ENCODE peak calls at places on chromosomes 2 and 18, in six cellular contexts. W, J, Z, D, E and C are unnamed samples.

GRCh38 chr2:108593547-108594098 is 59.4 kb downstream of the LIMS1 start:
- DNase-seq in W (no peak), J (no peak), Z (no peak), D (no peak), E (peak), C (peak)

GRCh38 chr18:55869547-55869946 is 281.6 kb upstream of the TCF4 start:
- DNase-seq in W (no peak), J (no peak), Z (no peak), D (no peak), E (peak), C (no peak)

GRCh38 chr2:239690651-239691631 is 290.1 kb upstream of the HDAC4 start:
- DNase-seq in W (peak), J (no peak), Z (peak), D (no peak), E (no peak), C (no peak)

GRCh38 chr2:226578879-226579278 is 220.7 kb downstream of the IRS1 start:
- DNase-seq in W (no peak), J (no peak), Z (no peak), D (no peak), E (no peak), C (peak)

GRCh38 chr2:231545105-231545902 is 15.1 kb upstream of the NMUR1 start:
- DNase-seq in W (peak), J (no peak), Z (no peak), D (no peak), E (peak), C (peak)

GRCh38 chr2:223524066-223524465 is 78.1 kb downstream of the SCG2 start:
- DNase-seq in W (no peak), J (no peak), Z (no peak), D (no peak), E (no peak), C (no peak)

GRCh38 chr18:36181386-36181785 is 5.9 kb upstream of the MOCOS start:
- DNase-seq in W (no peak), J (no peak), Z (no peak), D (no peak), E (no peak), C (no peak)

GRCh38 chr2:167293172-167293781 is 405.0 kb downstream of the XIRP2 start:
- DNase-seq in W (no peak), J (peak), Z (no peak), D (no peak), E (peak), C (no peak)

GRCh38 chr18:36711813-36712444 is 116.9 kb downstream of the TPGS2 start:
- DNase-seq in W (no peak), J (no peak), Z (no peak), D (peak), E (no peak), C (no peak)

GRCh38 chr2:31522742-31523141 is 58.0 kb downstream of the SRD5A2 start:
- DNase-seq in W (no peak), J (no peak), Z (no peak), D (no peak), E (no peak), C (no peak)

GRCh38 chr2:169351725-169352124 is 10.6 kb downstream of the LRP2 start:
- DNase-seq in W (no peak), J (no peak), Z (no peak), D (no peak), E (no peak), C (no peak)
- H3K4me3 ChIP-seq in W (no peak), J (no peak), Z (no peak), D (no peak), E (no peak), C (no peak)

DNA sequence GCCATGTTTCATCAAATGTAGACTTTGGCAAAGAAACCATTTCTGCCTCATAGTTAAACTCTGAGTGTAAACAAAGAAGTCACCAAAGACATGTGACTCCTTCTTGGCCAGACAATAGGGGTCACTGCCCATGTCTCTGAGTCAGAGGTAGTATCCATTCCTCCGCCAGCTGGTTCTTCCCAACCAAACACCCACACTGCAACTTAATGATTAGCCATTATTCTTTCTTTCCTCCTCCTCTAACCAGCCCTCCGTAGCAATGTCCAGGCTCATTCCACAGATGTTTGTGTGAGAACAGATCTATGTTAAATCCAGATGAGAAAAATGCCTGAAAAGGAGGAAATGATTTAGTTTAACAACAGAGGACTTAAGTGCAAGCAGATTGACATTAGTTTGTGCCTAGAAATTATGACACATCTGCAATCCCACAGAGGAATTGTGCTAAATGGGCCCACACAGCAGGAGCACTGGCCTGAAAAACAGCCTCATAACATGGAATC is 127.9 kb upstream of the SH3BP4 start:
- DNase-seq in W (no peak), J (no peak), Z (no peak), D (no peak), E (peak), C (no peak)
- TF ChIP-seq MAX in W (no peak), J (no peak), Z (peak), D (peak), E (peak), C (no peak)

GRCh38 chr18:11148655-11149440 is 521 bp downstream of the PIEZO2 start:
- DNase-seq in W (no peak), J (peak), Z (no peak), D (no peak), E (no peak), C (no peak)
- H3K4me3 ChIP-seq in W (no peak), J (peak), Z (no peak), D (no peak), E (peak), C (no peak)

DNA sequence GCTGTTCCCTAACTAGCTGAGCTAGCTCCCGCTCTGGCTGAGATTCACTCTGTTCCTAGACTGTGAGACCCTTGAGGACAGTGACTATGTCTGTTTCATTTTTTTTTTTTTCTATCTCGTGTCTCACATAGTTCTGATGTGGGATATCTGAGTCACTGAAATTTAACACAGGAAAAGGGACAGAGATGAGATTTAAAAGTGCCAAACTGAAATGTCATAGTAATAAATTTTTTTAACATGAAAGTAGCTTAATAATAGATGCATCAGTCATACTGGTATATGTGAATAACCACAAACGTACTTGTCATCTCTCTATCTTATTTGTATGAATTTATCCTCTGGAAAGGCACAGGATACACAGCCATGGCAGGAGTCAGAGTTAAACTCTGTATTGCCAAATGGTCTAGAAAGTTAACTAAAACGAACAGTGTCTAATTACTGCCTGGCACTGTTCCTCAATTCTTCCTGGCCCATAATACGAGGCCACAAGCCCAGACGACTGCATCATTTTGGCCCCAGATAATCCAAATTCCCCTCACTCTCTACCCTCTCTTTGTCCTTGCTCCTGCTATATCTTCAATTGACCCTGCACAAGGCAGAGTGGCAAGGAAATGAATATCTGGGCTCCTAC is 87.5 kb downstream of the SATB2 start:
- DNase-seq in W (no peak), J (no peak), Z (no peak), D (no peak), E (no peak), C (no peak)
- TF ChIP-seq MAX in W (no peak), J (no peak), Z (no peak), D (no peak), E (no peak), C (no peak)

DNA sequence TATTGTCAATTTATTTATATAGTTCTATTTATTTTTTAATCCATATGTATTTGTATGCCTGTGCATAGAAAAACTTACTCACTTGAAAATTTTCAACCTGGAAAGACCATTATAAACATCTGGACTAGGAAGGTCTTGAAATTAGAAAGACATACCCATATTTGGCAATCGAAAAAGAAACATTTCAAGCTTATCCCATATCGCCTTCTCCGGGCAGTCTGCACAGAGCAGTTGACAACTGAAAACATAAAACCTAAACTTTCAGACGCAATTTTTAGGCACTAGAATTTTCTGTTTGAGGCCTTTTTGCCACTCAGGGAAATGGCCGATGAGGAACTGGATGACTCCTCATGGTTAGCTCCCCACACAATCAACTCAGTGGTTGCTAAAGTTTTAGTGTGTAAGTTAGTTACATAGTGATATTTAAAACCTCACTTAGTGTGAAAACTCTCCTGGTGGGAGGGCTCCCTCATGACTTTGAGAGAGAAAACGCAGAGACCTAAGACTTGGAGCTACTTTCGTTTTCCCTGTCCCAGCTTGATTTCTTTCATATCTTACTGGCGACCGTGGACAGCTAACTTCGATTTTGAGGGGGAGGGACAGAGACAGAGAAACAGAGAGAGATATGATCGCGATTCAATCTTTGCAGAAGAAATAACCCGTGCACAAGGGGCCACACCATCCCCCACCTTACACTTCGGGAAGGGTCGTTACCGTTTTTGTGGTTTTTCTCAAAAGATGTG is 3.2 kb upstream of the HOXD12 start:
- DNase-seq in W (no peak), J (peak), Z (no peak), D (no peak), E (peak), C (peak)
- H3K4me3 ChIP-seq in W (peak), J (peak), Z (no peak), D (peak), E (no peak), C (peak)

GRCh38 chr18:9615280-9615797 is 980 bp upstream of the PPP4R1 start:
- DNase-seq in W (no peak), J (no peak), Z (no peak), D (no peak), E (no peak), C (peak)

GRCh38 chr18:9614401-9615279 is at the start of gene PPP4R1:
- DNase-seq in W (peak), J (peak), Z (peak), D (no peak), E (peak), C (peak)

GRCh38 chr18:9612989-9613388 is 1.4 kb downstream of the PPP4R1 start:
- DNase-seq in W (no peak), J (no peak), Z (no peak), D (no peak), E (peak), C (no peak)

GRCh38 chr18:9613550-9614400 is 584 bp downstream of the PPP4R1 start:
- DNase-seq in W (peak), J (peak), Z (peak), D (no peak), E (peak), C (peak)

DNA sequence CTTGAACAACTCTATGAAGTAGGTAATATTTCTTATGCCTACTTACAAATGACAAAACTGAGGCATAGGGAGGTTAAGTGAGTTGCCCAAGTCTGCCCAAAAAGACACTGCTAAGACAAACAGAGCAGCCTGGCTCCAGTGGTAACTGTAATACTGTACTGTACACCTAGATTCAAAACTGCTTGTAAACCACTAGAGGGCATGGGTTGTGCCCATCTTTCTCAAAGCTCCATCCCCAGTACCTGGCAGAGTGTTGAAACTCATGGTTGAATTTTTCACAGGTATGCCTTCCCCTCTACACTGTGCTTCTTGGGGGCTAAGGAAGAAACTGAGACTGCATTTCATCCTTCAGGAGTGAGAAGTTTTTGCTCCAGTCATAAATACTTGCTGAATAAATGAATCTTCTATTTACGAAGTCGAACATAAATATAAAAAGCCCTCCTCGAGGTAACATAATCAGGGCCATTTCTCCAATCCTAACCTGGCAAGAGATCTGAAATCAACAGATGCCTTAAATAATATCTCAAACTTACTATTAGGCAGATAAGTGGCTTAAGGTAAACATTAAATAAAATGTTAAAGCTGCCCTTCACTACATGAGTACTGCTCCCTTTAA is 2.0 kb downstream of the PPP4R1 start:
- DNase-seq in W (no peak), J (no peak), Z (peak), D (peak), E (peak), C (peak)
- TF ChIP-seq MAX in W (no peak), J (no peak), Z (no peak), D (no peak), E (no peak), C (no peak)

DNA sequence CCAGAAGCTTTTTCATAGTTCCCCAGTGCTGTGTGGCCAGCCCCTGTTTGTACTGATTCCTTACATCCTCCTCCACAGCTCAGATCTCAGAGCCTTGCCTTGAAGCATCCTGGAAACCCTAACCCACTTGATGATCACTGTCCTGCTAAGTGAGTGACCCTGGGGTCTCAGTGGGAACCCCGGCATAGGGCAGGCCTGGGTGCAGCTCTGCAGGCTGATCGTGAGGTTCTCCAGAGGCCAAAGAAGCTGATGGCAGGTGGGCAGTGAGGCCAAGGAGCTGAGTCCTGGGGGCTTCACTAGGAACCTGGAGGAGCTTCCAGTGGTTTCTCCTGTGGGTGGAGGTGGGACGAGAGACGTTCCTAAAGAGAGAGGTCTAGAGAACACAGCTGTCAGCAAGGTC is 47.4 kb upstream of the BIN1 start:
- DNase-seq in W (no peak), J (no peak), Z (no peak), D (no peak), E (no peak), C (no peak)
- H3K4me3 ChIP-seq in W (no peak), J (no peak), Z (no peak), D (no peak), E (no peak), C (no peak)

GRCh38 chr2:112255875-112256274 is 1.0 kb upstream of the ZC3H8 start:
- DNase-seq in W (no peak), J (no peak), Z (no peak), D (no peak), E (peak), C (peak)

GRCh38 chr2:112257575-112257974 is 2.7 kb upstream of the ZC3H8 start:
- DNase-seq in W (no peak), J (no peak), Z (no peak), D (no peak), E (no peak), C (peak)

GRCh38 chr2:112259509-112260294 is 4.9 kb upstream of the ZC3H8 start:
- DNase-seq in W (peak), J (peak), Z (peak), D (peak), E (peak), C (peak)

GRCh38 chr2:112254466-112255240 is at the start of gene ZC3H8:
- DNase-seq in W (peak), J (peak), Z (peak), D (peak), E (peak), C (peak)

DNA sequence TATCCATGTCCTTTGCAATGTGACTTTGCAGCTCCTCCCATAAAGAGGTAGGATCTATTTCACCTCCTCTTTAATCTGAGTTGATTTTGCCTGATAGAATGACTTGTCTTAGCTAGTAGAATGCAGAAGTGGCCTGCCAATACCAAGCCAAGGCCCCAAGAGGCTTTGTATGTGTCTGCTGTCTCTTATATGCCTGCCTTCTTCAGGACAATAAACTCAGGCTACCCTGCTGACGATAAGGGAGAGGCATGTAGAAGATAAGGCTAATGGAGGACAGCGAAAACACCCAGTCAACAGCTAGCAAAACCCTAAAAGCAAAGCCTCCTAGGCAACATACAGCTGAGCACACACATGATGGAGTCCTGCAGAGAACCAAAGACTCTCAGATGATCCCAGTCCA is 1.8 kb upstream of the ZC3H8 start:
- DNase-seq in W (peak), J (no peak), Z (no peak), D (no peak), E (no peak), C (peak)
- TF ChIP-seq MAX in W (no peak), J (no peak), Z (no peak), D (no peak), E (no peak), C (no peak)

DNA sequence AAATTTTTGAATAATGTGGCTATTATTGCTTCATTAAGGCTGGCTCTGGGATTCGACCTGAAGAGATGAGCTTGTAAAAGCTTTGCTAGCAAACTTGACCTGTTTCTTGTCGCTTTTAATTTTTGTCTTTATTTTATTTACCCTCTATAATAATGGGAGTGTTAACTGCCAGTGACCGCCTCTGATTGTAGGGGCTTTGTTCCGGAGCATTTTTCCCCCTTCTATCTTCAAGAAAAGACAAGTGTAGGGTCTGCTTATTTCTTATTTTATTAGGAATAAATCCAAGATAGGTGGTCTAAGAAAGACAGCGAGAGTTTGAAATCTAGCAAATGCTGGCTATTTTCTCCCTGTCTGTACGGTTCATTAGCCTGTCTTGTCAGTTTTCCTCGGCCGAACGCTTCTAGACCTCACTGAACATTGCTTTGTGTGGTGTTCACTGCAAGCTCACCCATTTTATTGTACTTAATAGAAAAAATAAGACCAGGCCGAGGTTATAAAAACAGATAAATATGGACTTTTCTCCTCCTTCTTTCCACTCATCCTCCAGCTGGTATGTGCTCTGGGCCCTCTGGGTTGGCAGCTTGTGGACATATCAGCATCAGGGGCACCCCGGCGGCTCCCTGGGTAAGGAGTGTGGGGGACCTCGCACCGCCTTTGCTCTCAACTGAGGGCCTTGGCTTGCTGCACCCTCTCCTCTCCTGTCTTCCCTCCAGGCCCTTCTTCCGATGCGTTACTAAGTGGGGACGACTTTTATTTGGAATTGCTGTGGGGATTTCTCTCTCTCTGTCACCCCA is 8.5 kb downstream of the MEIS1 start:
- DNase-seq in W (no peak), J (peak), Z (no peak), D (no peak), E (no peak), C (no peak)
- H3K4me3 ChIP-seq in W (no peak), J (peak), Z (no peak), D (no peak), E (no peak), C (no peak)